ENCODE peak calls at places on chromosomes 5 and 9, in nine cellular contexts. One of them, this sample, is unnamed.

GRCh38 chr9:91825422-91825821 is 124.6 kb downstream of the ROR2 start:
- DNase-seq in cardiac muscle cell: peak; percentile 68
- DNase-seq in cardiac fibroblast: no peak
- DNase-seq in skeletal muscle cell: no peak
- DNase-seq in left lung: no peak
- DNase-seq in CD8-positive, alpha-beta T cell: no peak
- DNase-seq in adrenal gland: no peak
- DNase-seq in choroid plexus epithelial cell: peak; percentile 46
- DNase-seq in psoas muscle: no peak
- DNase-seq in this sample: peak; percentile 49

GRCh38 chr5:61659221-61659696 is 327.2 kb downstream of the ZSWIM6 start:
- DNase-seq in choroid plexus epithelial cell: no peak
- DNase-seq in cardiac muscle cell: no peak
- DNase-seq in skeletal muscle cell: no peak
- DNase-seq in cardiac fibroblast: no peak
- DNase-seq in psoas muscle: no peak
- DNase-seq in adrenal gland: no peak
- DNase-seq in CD8-positive, alpha-beta T cell: no peak
- DNase-seq in left lung: no peak
- DNase-seq in this sample: no peak

GRCh38 chr5:163252951-163253350 is 184.4 kb upstream of the CCNG1 start:
- DNase-seq in left lung: no peak
- DNase-seq in skeletal muscle cell: no peak
- DNase-seq in psoas muscle: no peak
- DNase-seq in choroid plexus epithelial cell: no peak
- DNase-seq in cardiac muscle cell: no peak
- DNase-seq in CD8-positive, alpha-beta T cell: no peak
- DNase-seq in cardiac fibroblast: no peak
- DNase-seq in adrenal gland: no peak
- DNase-seq in this sample: no peak

GRCh38 chr9:22343218-22343611 is 103.4 kb upstream of the DMRTA1 start:
- DNase-seq in choroid plexus epithelial cell: no peak
- DNase-seq in left lung: no peak
- DNase-seq in adrenal gland: no peak
- DNase-seq in psoas muscle: no peak
- DNase-seq in CD8-positive, alpha-beta T cell: no peak
- DNase-seq in cardiac fibroblast: no peak
- DNase-seq in skeletal muscle cell: no peak
- DNase-seq in cardiac muscle cell: no peak
- DNase-seq in this sample: no peak

GRCh38 chr9:20640331-20641187 is 18.3 kb upstream of the MLLT3 start:
- DNase-seq in adrenal gland: peak; percentile 73
- DNase-seq in CD8-positive, alpha-beta T cell: peak; percentile 76
- DNase-seq in left lung: no peak
- DNase-seq in cardiac muscle cell: peak; percentile 39
- DNase-seq in choroid plexus epithelial cell: peak; percentile 53
- DNase-seq in skeletal muscle cell: peak; percentile 41
- DNase-seq in psoas muscle: peak; percentile 56
- DNase-seq in cardiac fibroblast: peak; percentile 47
- DNase-seq in this sample: peak; percentile 25

GRCh38 chr9:76528056-76528455 is 69.1 kb downstream of the GCNT1 start:
- DNase-seq in adrenal gland: no peak
- DNase-seq in left lung: no peak
- DNase-seq in CD8-positive, alpha-beta T cell: no peak
- DNase-seq in cardiac fibroblast: no peak
- DNase-seq in choroid plexus epithelial cell: no peak
- DNase-seq in skeletal muscle cell: no peak
- DNase-seq in psoas muscle: no peak
- DNase-seq in cardiac muscle cell: no peak
- DNase-seq in this sample: no peak

GRCh38 chr9:33189331-33189731 is 22.2 kb upstream of the B4GALT1 start:
- DNase-seq in left lung: no peak
- DNase-seq in cardiac muscle cell: no peak
- DNase-seq in adrenal gland: no peak
- DNase-seq in psoas muscle: no peak
- DNase-seq in cardiac fibroblast: no peak
- DNase-seq in skeletal muscle cell: peak; percentile 56
- DNase-seq in choroid plexus epithelial cell: no peak
- DNase-seq in CD8-positive, alpha-beta T cell: no peak
- DNase-seq in this sample: no peak

GRCh38 chr9:92001244-92001643 is 51.2 kb upstream of the ROR2 start:
- DNase-seq in left lung: no peak
- DNase-seq in adrenal gland: peak; percentile 12
- DNase-seq in cardiac fibroblast: no peak
- DNase-seq in CD8-positive, alpha-beta T cell: no peak
- DNase-seq in cardiac muscle cell: peak; percentile 6
- DNase-seq in psoas muscle: no peak
- DNase-seq in choroid plexus epithelial cell: no peak
- DNase-seq in skeletal muscle cell: no peak
- DNase-seq in this sample: no peak

GRCh38 chr5:8341416-8341815 is 472.5 kb downstream of the MTRR start:
- DNase-seq in psoas muscle: no peak
- DNase-seq in left lung: no peak
- DNase-seq in skeletal muscle cell: no peak
- DNase-seq in CD8-positive, alpha-beta T cell: no peak
- DNase-seq in cardiac muscle cell: peak; percentile 73
- DNase-seq in adrenal gland: no peak
- DNase-seq in cardiac fibroblast: peak; percentile 13
- DNase-seq in choroid plexus epithelial cell: peak; percentile 20
- DNase-seq in this sample: peak; percentile 8

GRCh38 chr5:177605667-177606066 is 5.7 kb downstream of the B4GALT7 start:
- DNase-seq in adrenal gland: no peak
- DNase-seq in cardiac fibroblast: no peak
- DNase-seq in skeletal muscle cell: no peak
- DNase-seq in choroid plexus epithelial cell: no peak
- DNase-seq in left lung: no peak
- DNase-seq in CD8-positive, alpha-beta T cell: no peak
- DNase-seq in psoas muscle: no peak
- DNase-seq in cardiac muscle cell: no peak
- DNase-seq in this sample: no peak

GRCh38 chr5:117701067-117701466 is 1126.4 kb upstream of the SEMA6A start:
- DNase-seq in choroid plexus epithelial cell: no peak
- DNase-seq in CD8-positive, alpha-beta T cell: no peak
- DNase-seq in left lung: no peak
- DNase-seq in skeletal muscle cell: no peak
- DNase-seq in adrenal gland: no peak
- DNase-seq in cardiac muscle cell: peak; percentile 40
- DNase-seq in cardiac fibroblast: peak; percentile 21
- DNase-seq in psoas muscle: no peak
- DNase-seq in this sample: peak; percentile 39

GRCh38 chr9:136016221-136016881 is 55.2 kb upstream of the UBAC1 start:
- DNase-seq in choroid plexus epithelial cell: no peak
- DNase-seq in adrenal gland: no peak
- DNase-seq in psoas muscle: peak; percentile 30
- DNase-seq in left lung: no peak
- DNase-seq in CD8-positive, alpha-beta T cell: no peak
- DNase-seq in skeletal muscle cell: no peak
- DNase-seq in cardiac fibroblast: no peak
- DNase-seq in cardiac muscle cell: no peak
- DNase-seq in this sample: no peak

GRCh38 chr5:136453199-136453598 is 87.9 kb upstream of the TRPC7 start:
- DNase-seq in cardiac fibroblast: no peak
- DNase-seq in choroid plexus epithelial cell: no peak
- DNase-seq in left lung: no peak
- DNase-seq in skeletal muscle cell: no peak
- DNase-seq in adrenal gland: no peak
- DNase-seq in cardiac muscle cell: no peak
- DNase-seq in CD8-positive, alpha-beta T cell: no peak
- DNase-seq in psoas muscle: no peak
- DNase-seq in this sample: no peak

DNA sequence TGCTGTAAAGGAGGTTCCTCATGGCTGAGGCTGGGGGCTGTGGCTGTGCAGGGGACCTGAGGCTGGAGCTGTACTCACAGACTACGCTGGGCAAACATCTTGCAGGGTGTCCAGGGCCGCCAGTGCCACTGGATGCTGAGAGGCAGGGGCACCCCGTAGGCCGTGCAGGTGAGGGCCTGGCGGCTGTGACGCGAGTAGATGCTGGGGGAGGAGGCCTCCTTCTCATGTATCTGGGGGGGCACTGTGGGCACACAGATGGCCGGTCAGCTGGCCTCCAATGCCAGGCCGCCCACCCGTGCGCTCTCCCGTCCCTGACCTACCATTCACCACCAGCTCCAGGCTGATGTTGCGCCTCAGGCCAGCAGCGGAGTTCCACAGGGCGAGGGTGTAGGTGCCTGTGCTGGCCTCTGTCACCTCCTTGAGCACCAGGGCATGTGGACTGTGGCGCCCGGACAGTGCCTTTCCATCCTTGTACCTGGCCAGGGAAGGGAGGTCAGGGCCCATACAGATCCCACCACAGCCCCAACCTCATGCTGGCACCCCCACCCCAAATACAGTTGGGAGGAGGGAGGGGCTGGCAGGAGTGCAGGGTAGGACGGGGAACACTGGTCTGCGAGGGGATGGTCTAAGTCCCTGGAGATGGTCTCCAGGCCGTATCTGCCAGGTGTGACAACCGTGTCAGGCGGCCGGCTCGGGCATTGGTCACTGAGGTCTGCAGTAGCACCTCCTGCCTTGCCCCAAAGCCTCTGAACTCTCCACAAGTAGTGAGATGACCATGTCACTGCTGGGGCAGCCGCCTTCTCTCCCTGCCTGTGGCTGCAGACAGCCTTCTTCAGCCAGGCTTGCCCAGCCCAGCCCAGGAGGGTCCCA is 23.4 kb downstream of the FLT4 start:
- DNase-seq in skeletal muscle cell: no peak
- DNase-seq in cardiac muscle cell: no peak
- DNase-seq in choroid plexus epithelial cell: no peak
- DNase-seq in cardiac fibroblast: no peak
- DNase-seq in CD8-positive, alpha-beta T cell: no peak
- DNase-seq in adrenal gland: no peak
- DNase-seq in left lung: no peak
- DNase-seq in psoas muscle: no peak
- DNase-seq in this sample: no peak
- H3K4me3 ChIP-seq in skeletal muscle cell: no peak overlapping the region
- H3K4me3 ChIP-seq in cardiac muscle cell: no peak overlapping the region
- H3K4me3 ChIP-seq in choroid plexus epithelial cell: no peak overlapping the region
- H3K4me3 ChIP-seq in cardiac fibroblast: no peak overlapping the region
- H3K4me3 ChIP-seq in CD8-positive, alpha-beta T cell: no peak overlapping the region
- H3K4me3 ChIP-seq in adrenal gland: no peak overlapping the region
- H3K4me3 ChIP-seq in left lung: no peak overlapping the region
- H3K4me3 ChIP-seq in psoas muscle: no peak overlapping the region
- H3K4me3 ChIP-seq in this sample: no peak overlapping the region

GRCh38 chr9:70260007-70260443 is 1.2 kb downstream of the SMC5 start:
- DNase-seq in skeletal muscle cell: no peak
- DNase-seq in CD8-positive, alpha-beta T cell: no peak
- DNase-seq in adrenal gland: peak; percentile 9
- DNase-seq in choroid plexus epithelial cell: no peak
- DNase-seq in psoas muscle: no peak
- DNase-seq in cardiac fibroblast: no peak
- DNase-seq in left lung: no peak
- DNase-seq in cardiac muscle cell: no peak
- DNase-seq in this sample: no peak

GRCh38 chr9:70262384-70262783 is 3.6 kb downstream of the SMC5 start:
- DNase-seq in cardiac muscle cell: no peak
- DNase-seq in skeletal muscle cell: no peak
- DNase-seq in CD8-positive, alpha-beta T cell: no peak
- DNase-seq in choroid plexus epithelial cell: no peak
- DNase-seq in psoas muscle: no peak
- DNase-seq in adrenal gland: no peak
- DNase-seq in cardiac fibroblast: no peak
- DNase-seq in left lung: no peak
- DNase-seq in this sample: no peak

GRCh38 chr9:70260606-70261005 is 1.8 kb downstream of the SMC5 start:
- DNase-seq in choroid plexus epithelial cell: no peak
- DNase-seq in skeletal muscle cell: no peak
- DNase-seq in cardiac fibroblast: no peak
- DNase-seq in psoas muscle: no peak
- DNase-seq in left lung: no peak
- DNase-seq in adrenal gland: no peak
- DNase-seq in CD8-positive, alpha-beta T cell: no peak
- DNase-seq in cardiac muscle cell: no peak
- DNase-seq in this sample: no peak

GRCh38 chr9:70262948-70263347 is 4.2 kb downstream of the SMC5 start:
- DNase-seq in left lung: no peak
- DNase-seq in cardiac fibroblast: peak; percentile 26
- DNase-seq in cardiac muscle cell: peak; percentile 33
- DNase-seq in adrenal gland: no peak
- DNase-seq in CD8-positive, alpha-beta T cell: no peak
- DNase-seq in choroid plexus epithelial cell: no peak
- DNase-seq in skeletal muscle cell: no peak
- DNase-seq in psoas muscle: no peak
- DNase-seq in this sample: no peak

DNA sequence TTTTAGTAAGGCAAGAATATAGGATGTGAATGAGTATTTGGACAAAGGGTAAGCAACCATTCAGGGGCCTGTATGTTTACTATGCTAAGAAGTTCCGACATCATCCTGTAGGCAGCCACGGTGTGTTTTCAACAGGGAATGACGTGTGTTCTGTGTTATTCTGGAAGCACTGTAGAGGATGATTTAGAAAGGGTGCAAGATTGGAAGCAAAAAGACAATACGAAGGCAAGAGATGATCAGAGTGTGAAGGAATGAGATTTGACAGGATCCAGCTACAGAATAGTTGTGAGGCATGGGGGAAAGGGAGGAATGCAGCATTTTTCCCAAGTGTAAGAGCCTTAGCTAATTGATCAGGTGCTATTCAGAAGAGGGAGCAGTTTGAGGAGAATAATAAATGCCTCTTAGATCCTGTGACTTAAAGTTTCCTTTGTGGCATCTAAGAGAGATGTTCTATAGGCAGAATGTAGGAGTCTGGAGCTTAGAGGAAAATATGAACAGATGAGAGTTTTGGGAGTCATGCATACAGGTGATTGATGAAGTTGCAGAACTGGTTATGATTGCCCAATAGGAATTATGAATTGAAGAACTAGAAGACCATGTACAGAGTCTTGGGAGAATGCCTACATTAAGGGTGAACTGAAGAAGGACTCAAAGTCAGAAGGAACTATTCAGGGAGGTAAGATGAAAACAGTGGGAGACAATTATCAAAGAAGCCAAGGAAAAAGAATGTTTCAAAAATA is 2.5 kb downstream of the SMC5 start:
- DNase-seq in psoas muscle: no peak
- DNase-seq in choroid plexus epithelial cell: peak; percentile 12
- DNase-seq in CD8-positive, alpha-beta T cell: no peak
- DNase-seq in cardiac fibroblast: peak; percentile 21
- DNase-seq in left lung: no peak
- DNase-seq in skeletal muscle cell: no peak
- DNase-seq in adrenal gland: no peak
- DNase-seq in cardiac muscle cell: no peak
- DNase-seq in this sample: no peak
- H3K4me3 ChIP-seq in psoas muscle: peak overlapping the region; percentile 8
- H3K4me3 ChIP-seq in choroid plexus epithelial cell: no peak overlapping the region
- H3K4me3 ChIP-seq in CD8-positive, alpha-beta T cell: no peak overlapping the region
- H3K4me3 ChIP-seq in cardiac fibroblast: no peak overlapping the region
- H3K4me3 ChIP-seq in left lung: peak overlapping the region; percentile 67
- H3K4me3 ChIP-seq in skeletal muscle cell: no peak overlapping the region
- H3K4me3 ChIP-seq in adrenal gland: no peak overlapping the region
- H3K4me3 ChIP-seq in cardiac muscle cell: no peak overlapping the region
- H3K4me3 ChIP-seq in this sample: no peak overlapping the region

GRCh38 chr9:109317311-109317978 is 3.4 kb downstream of the EPB41L4B start:
- DNase-seq in choroid plexus epithelial cell: no peak
- DNase-seq in psoas muscle: no peak
- DNase-seq in left lung: no peak
- DNase-seq in skeletal muscle cell: no peak
- DNase-seq in adrenal gland: no peak
- DNase-seq in CD8-positive, alpha-beta T cell: no peak
- DNase-seq in cardiac muscle cell: no peak
- DNase-seq in cardiac fibroblast: no peak
- DNase-seq in this sample: no peak
- H3K4me3 ChIP-seq in choroid plexus epithelial cell: no peak overlapping the region
- H3K4me3 ChIP-seq in psoas muscle: no peak overlapping the region
- H3K4me3 ChIP-seq in left lung: no peak overlapping the region
- H3K4me3 ChIP-seq in skeletal muscle cell: no peak overlapping the region
- H3K4me3 ChIP-seq in adrenal gland: no peak overlapping the region
- H3K4me3 ChIP-seq in CD8-positive, alpha-beta T cell: no peak overlapping the region
- H3K4me3 ChIP-seq in cardiac muscle cell: no peak overlapping the region
- H3K4me3 ChIP-seq in cardiac fibroblast: no peak overlapping the region
- H3K4me3 ChIP-seq in this sample: no peak overlapping the region

GRCh38 chr9:134640491-134641172 is 971 bp upstream of the COL5A1 start:
- DNase-seq in cardiac fibroblast: no peak
- DNase-seq in adrenal gland: no peak
- DNase-seq in cardiac muscle cell: no peak
- DNase-seq in choroid plexus epithelial cell: no peak
- DNase-seq in skeletal muscle cell: no peak
- DNase-seq in left lung: no peak
- DNase-seq in psoas muscle: no peak
- DNase-seq in CD8-positive, alpha-beta T cell: no peak
- DNase-seq in this sample: peak; percentile 13
- H3K4me3 ChIP-seq in cardiac fibroblast: no peak overlapping the region
- H3K4me3 ChIP-seq in adrenal gland: no peak overlapping the region
- H3K4me3 ChIP-seq in cardiac muscle cell: peak overlapping the region; percentile 86
- H3K4me3 ChIP-seq in choroid plexus epithelial cell: peak overlapping the region; percentile 85
- H3K4me3 ChIP-seq in skeletal muscle cell: peak overlapping the region; percentile 85
- H3K4me3 ChIP-seq in left lung: peak overlapping the region; percentile 50
- H3K4me3 ChIP-seq in psoas muscle: peak overlapping the region; percentile 64
- H3K4me3 ChIP-seq in CD8-positive, alpha-beta T cell: no peak overlapping the region
- H3K4me3 ChIP-seq in this sample: peak overlapping the region; percentile 45

This sample was measured in fibroblast of pulmonary artery.